ENCODE peak calls at places on chromosome 21, in nine cellular contexts. E is upper lobe of right lung, A is HFFc6, V is colonic mucosa, K is psoas muscle, T is endothelial cell, D is K562, Q is kidney epithelial cell, F is foreskin fibroblast. M is an unnamed sample.

GRCh38 chr21:27570306-27570868 is 603.5 kb upstream of the ADAMTS5 start:
- DNase-seq in E (no peak), A (peak), F (peak), V (no peak), T (no peak), K (peak), D (no peak), Q (peak), M (no peak)

GRCh38 chr21:36388835-36389234 is 3.6 kb downstream of the CHAF1B start:
- DNase-seq in D (no peak), V (no peak), Q (no peak), A (no peak), E (no peak), F (peak), K (no peak), T (no peak), M (peak)

GRCh38 chr21:25361097-25361496 is 246.2 kb downstream of the MRPL39 start:
- DNase-seq in K (no peak), Q (no peak), A (no peak), T (no peak), F (no peak), D (no peak), E (no peak), V (no peak), M (no peak)

GRCh38 chr21:43658769-43659135 is 536 bp downstream of the HSF2BP start:
- DNase-seq in V (peak), Q (no peak), T (no peak), E (no peak), D (no peak), F (no peak), A (no peak), K (peak), M (no peak)

GRCh38 chr21:41894922-41895557 is 15.9 kb upstream of the PRDM15 start:
- DNase-seq in D (peak), F (peak), Q (peak), V (no peak), A (peak), E (no peak), K (no peak), T (no peak), M (no peak)

GRCh38 chr21:34611528-34611927 is 3.4 kb downstream of the RCAN1 start:
- DNase-seq in E (no peak), K (no peak), A (no peak), F (no peak), Q (no peak), D (no peak), T (no peak), V (no peak), M (no peak)

GRCh38 chr21:16196521-16197208 is 466.9 kb downstream of the USP25 start:
- DNase-seq in Q (no peak), D (no peak), K (no peak), E (no peak), F (peak), A (no peak), V (no peak), T (no peak), M (no peak)

GRCh38 chr21:41141031-41141457 is 26.9 kb upstream of the BACE2 start:
- DNase-seq in E (no peak), D (no peak), F (no peak), K (no peak), Q (peak), V (no peak), T (no peak), A (no peak), M (no peak)

GRCh38 chr21:33286076-33286475 is 19.9 kb downstream of the IL10RB start:
- DNase-seq in F (no peak), Q (no peak), K (no peak), A (no peak), V (no peak), E (no peak), D (no peak), T (no peak), M (no peak)

GRCh38 chr21:35002879-35003722 is 46.0 kb downstream of the RUNX1 start:
- DNase-seq in V (no peak), D (no peak), K (no peak), F (peak), E (no peak), A (peak), Q (no peak), T (no peak), M (no peak)

GRCh38 chr21:27519357-27519756 is 552.5 kb upstream of the ADAMTS5 start:
- DNase-seq in E (no peak), Q (no peak), A (peak), F (peak), T (no peak), V (no peak), K (no peak), D (no peak), M (no peak)

GRCh38 chr21:35226960-35227741 is 178.0 kb upstream of the RUNX1 start:
- DNase-seq in K (no peak), T (no peak), E (no peak), V (no peak), A (no peak), F (no peak), D (no peak), Q (no peak), M (no peak)

GRCh38 chr21:19507682-19508260 is 1104.2 kb upstream of the TMPRSS15 start:
- DNase-seq in V (no peak), E (no peak), Q (no peak), T (no peak), A (no peak), D (peak), F (no peak), K (no peak), M (no peak)

GRCh38 chr21:33011462-33011861 is 14.3 kb upstream of the OLIG2 start:
- DNase-seq in F (peak), V (no peak), K (no peak), D (no peak), A (peak), Q (peak), E (no peak), T (no peak), M (no peak)

GRCh38 chr21:16028163-16028562 is 298.4 kb downstream of the USP25 start:
- DNase-seq in E (no peak), Q (no peak), F (no peak), D (no peak), T (no peak), A (no peak), K (no peak), V (no peak), M (no peak)

GRCh38 chr21:27346041-27346448 is 379.2 kb upstream of the ADAMTS5 start:
- DNase-seq in F (peak), V (no peak), Q (no peak), T (no peak), D (no peak), E (no peak), K (no peak), A (peak), M (no peak)

GRCh38 chr21:45236481-45236880 is 51.2 kb downstream of the POFUT2 start:
- DNase-seq in A (peak), V (no peak), F (no peak), T (no peak), D (no peak), K (no peak), Q (no peak), E (no peak), M (no peak)
- TF ChIP-seq CTCF in A (no peak), V (no peak), F (no peak), T (no peak), D (peak), K (no peak), Q (no peak), E (no peak), M (no peak)

GRCh38 chr21:38760762-38761155 is 45.0 kb upstream of the ETS2 start:
- DNase-seq in E (no peak), V (no peak), D (no peak), Q (no peak), K (no peak), A (no peak), F (no peak), T (no peak), M (no peak)
- TF ChIP-seq CTCF in E (no peak), V (no peak), D (no peak), Q (no peak), K (no peak), A (no peak), F (no peak), T (no peak), M (no peak)

GRCh38 chr21:28592205-28592845 is 400.4 kb downstream of the LTN1 start:
- DNase-seq in K (no peak), V (no peak), Q (no peak), F (peak), A (no peak), D (no peak), E (no peak), T (no peak), M (no peak)

GRCh38 chr21:28590026-28590425 is 402.7 kb downstream of the LTN1 start:
- DNase-seq in Q (no peak), F (no peak), T (no peak), E (no peak), V (no peak), D (no peak), A (no peak), K (no peak), M (no peak)

GRCh38 chr21:28588997-28589396 is 403.7 kb downstream of the LTN1 start:
- DNase-seq in T (no peak), A (no peak), E (no peak), K (no peak), D (no peak), Q (no peak), V (no peak), F (no peak), M (no peak)

GRCh38 chr21:28590722-28591121 is 402.0 kb downstream of the LTN1 start:
- DNase-seq in K (no peak), E (no peak), D (no peak), V (no peak), F (no peak), T (no peak), A (no peak), Q (no peak), M (no peak)

GRCh38 chr21:28587748-28588147 is 404.9 kb downstream of the LTN1 start:
- DNase-seq in F (peak), E (no peak), Q (no peak), D (no peak), T (no peak), A (peak), K (no peak), V (no peak), M (no peak)
- TF ChIP-seq CTCF in F (no peak), E (no peak), Q (no peak), D (no peak), T (no peak), A (peak), K (no peak), V (no peak), M (no peak)

DNA sequence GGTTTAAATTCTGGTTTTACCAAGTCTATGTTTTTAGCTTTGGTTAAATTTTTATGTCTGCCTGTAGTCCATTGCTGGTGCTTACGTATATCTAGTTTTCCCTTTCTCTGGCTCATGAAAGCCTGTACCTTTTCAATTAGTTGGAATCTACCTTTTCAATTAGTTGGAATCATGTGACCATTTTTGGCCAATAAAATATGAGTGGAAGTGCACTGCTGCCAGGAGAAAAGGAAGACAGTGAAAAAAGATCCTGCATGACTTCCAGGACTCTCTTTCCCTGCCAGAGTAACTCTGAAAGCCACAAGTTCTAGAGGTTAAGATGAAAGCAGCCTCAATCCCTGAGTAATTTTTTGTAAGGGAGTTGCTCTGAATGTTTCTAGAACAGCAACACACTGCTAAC is 2.2 kb upstream of the GRIK1 start:
- DNase-seq in K (no peak), V (no peak), F (no peak), D (no peak), T (no peak), A (no peak), E (no peak), Q (no peak), M (no peak)
- TF ChIP-seq CTCF in K (no peak), V (no peak), F (no peak), D (no peak), T (no peak), A (no peak), E (no peak), Q (no peak), M (no peak)

GRCh38 chr21:39153373-39153772 is 29.9 kb downstream of the PSMG1 start:
- DNase-seq in E (no peak), D (peak), K (no peak), V (no peak), T (no peak), A (no peak), Q (no peak), F (peak), M (no peak)
- TF ChIP-seq CTCF in E (peak), D (peak), K (peak), V (no peak), T (peak), A (peak), Q (peak), F (peak), M (peak)

DNA sequence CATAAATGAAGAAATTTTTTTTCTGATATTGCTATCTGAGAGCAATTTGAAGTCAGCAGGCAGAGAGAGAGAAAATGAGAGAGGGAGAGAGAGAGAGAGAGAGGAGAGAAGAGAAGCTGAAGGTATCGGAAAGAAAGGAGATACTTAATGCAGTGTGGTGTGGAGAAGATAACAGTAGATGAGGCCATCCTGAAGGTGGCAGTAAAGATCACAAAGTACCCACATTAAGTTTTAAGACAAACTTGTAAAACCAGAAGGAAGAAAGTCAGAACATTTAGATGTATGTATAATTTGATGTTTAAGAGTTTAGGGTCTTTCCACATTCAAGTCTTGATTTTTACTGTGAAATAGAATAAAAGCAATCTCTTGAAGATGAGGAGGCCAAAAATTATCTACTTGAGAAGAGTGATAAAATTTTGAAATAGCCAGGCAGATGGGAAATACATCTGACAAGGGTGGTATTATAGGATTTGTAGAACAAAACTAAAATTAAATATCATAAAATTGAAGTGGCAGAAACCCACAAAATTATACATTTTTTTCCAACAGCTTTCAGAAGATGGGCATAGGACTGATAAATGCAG is 1753.4 kb downstream of the MRPL39 start:
- DNase-seq in V (no peak), E (no peak), T (no peak), Q (no peak), A (no peak), F (no peak), K (no peak), D (peak), M (no peak)
- TF ChIP-seq CTCF in V (no peak), E (peak), T (no peak), Q (peak), A (peak), F (no peak), K (peak), D (peak), M (no peak)

DNA sequence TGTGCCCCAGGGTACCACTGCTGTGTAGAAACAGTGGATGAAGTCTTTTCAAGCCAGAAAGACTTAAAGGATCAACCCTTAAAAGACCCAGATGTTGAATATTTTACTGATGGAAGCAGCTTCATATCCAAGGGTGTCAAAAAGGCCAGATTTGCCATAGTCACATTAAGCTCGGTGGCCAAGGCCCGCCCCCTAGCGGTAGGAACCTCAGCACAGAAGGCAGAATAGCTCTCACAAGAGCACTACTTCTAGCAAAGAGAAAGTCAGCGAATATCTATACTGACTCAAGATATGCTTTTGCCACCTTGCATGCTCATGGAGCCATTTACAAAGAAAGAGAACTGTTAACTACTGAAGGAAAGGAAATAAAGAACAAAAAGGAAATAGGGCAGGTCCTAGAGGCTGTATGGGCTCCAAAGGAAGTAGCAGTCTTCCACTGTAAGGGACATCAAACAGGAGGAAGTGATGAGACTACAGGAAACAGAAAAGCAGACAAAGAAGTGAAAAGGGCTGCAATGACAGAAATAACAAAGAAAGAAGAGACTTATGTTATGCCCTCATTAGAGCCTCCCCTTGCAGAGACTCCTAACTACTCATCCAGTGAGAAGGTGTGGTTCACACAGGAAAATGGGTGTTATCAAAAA is 90.5 kb downstream of the LIPI start:
- DNase-seq in F (no peak), E (no peak), V (peak), Q (no peak), A (peak), D (peak), T (peak), K (no peak), M (no peak)
- TF ChIP-seq CTCF in F (peak), E (peak), V (peak), Q (peak), A (peak), D (peak), T (peak), K (peak), M (peak)

DNA sequence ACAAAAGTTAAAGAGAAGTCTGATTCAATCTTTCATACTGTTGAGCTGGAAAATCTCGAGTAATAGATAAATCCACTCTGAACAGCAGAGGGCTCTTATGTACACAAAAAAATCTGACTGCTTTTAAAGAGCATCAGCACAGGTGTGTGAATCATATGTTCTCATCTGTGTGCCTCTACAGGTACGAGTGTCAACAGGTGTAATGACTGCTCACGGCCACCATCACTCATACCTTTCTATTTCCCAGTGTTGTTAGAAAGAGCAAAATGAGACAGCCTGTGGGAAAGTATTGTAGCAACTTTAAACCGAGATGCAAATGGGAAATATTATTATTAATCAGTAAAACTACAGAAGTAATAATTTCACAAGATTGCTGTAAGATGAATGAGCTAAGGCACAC is 49.0 kb upstream of the SCAF4 start:
- DNase-seq in K (no peak), T (no peak), F (no peak), A (no peak), Q (no peak), E (no peak), D (no peak), V (no peak), M (no peak)
- TF ChIP-seq CTCF in K (no peak), T (no peak), F (no peak), A (peak), Q (no peak), E (no peak), D (peak), V (no peak), M (peak)

GRCh38 chr21:39022901-39023693 is 160.2 kb downstream of the PSMG1 start:
- DNase-seq in F (no peak), Q (peak), K (peak), E (peak), V (no peak), D (no peak), T (no peak), A (no peak), M (no peak)
- TF ChIP-seq CTCF in F (no peak), Q (peak), K (peak), E (peak), V (no peak), D (peak), T (no peak), A (peak), M (no peak)